ENCODE peak calls at places on chromosomes 4 and X, in four cellular contexts. T is HepG2, U is K562, K is HCT116. D is an unnamed sample.

GRCh38 chr4:95091272-95091671 is 333.5 kb downstream of the BMPR1B start:
- DNase-seq in T (no peak), U (no peak), K (no peak), D (no peak)

GRCh38 chr4:105225500-105225899 is 78.8 kb downstream of the TET2 start:
- DNase-seq in T (no peak), U (no peak), K (no peak), D (no peak)

GRCh38 chrX:118528089-118528753 is 32.6 kb downstream of the DOCK11 start:
- DNase-seq in T (no peak), U (no peak), K (no peak), D (no peak)

GRCh38 chr4:145438298-145438697 is 43.4 kb upstream of the SMAD1 start:
- DNase-seq in T (no peak), U (no peak), K (no peak), D (no peak)

GRCh38 chrX:132532955-132533354 is 44.1 kb upstream of the MBNL3 start:
- DNase-seq in T (peak; percentile 87), U (peak; percentile 1), K (no peak), D (no peak)

GRCh38 chr4:5971077-5971447 is 47.2 kb downstream of the C4orf50 start:
- DNase-seq in T (no peak), U (peak; percentile 10), K (no peak), D (no peak)

GRCh38 chrX:121132675-121133074 is 85.3 kb downstream of the GLUD2 start:
- DNase-seq in T (no peak), U (no peak), K (no peak), D (no peak)

GRCh38 chrX:39854772-39855747 is 242.7 kb downstream of the BCOR start:
- DNase-seq in T (no peak), U (no peak), K (no peak), D (no peak)

GRCh38 chrX:136170109-136170800 is 22.9 kb downstream of the FHL1 start:
- DNase-seq in T (no peak), U (no peak), K (no peak), D (no peak)

GRCh38 chr4:10605056-10605455 is 79.5 kb downstream of the CLNK start:
- DNase-seq in T (no peak), U (no peak), K (no peak), D (no peak)

GRCh38 chr4:85966308-85966882 is 393.5 kb downstream of the MAPK10 start:
- DNase-seq in T (no peak), U (no peak), K (no peak), D (no peak)

GRCh38 chr4:106530816-106531215 is 162.2 kb upstream of the GIMD1 start:
- DNase-seq in T (no peak), U (no peak), K (no peak), D (no peak)

GRCh38 chr4:1644906-1645657 is 39.0 kb downstream of the FAM53A start:
- DNase-seq in T (no peak), U (no peak), K (no peak), D (no peak)

GRCh38 chrX:119067023-119067739 is 5.6 kb upstream of the CT47C1 start:
- DNase-seq in T (peak; percentile 4), U (peak; percentile 62), K (peak; percentile 26), D (peak; percentile 36)

GRCh38 chr4:14695411-14695810 is 306.9 kb upstream of the CPEB2 start:
- DNase-seq in T (no peak), U (no peak), K (no peak), D (no peak)

GRCh38 chr4:52709155-52709554 is 42.1 kb downstream of the ERVMER34-1 start:
- DNase-seq in T (no peak), U (no peak), K (no peak), D (no peak)

GRCh38 chr4:168796362-168797106 is 213.5 kb downstream of the CBR4 start:
- DNase-seq in T (peak; percentile 80), U (no peak), K (peak; percentile 52), D (no peak)

GRCh38 chr4:80529021-80529420 is 193.5 kb downstream of the CFAP299 start:
- DNase-seq in T (no peak), U (no peak), K (no peak), D (no peak)

GRCh38 chrX:23779025-23779424 is 3.9 kb upstream of the SAT1 start:
- DNase-seq in T (no peak), U (no peak), K (no peak), D (no peak)

GRCh38 chr4:53943345-53944085 is 120.9 kb downstream of the CHIC2 start:
- DNase-seq in T (no peak), U (no peak), K (peak; percentile 85), D (peak; percentile 53)

GRCh38 chr4:76246025-76246424 is 5.5 kb upstream of the FAM47E start:
- DNase-seq in T (no peak), U (no peak), K (no peak), D (no peak)

GRCh38 chrX:134554291-134554690 is 94.3 kb downstream of the HPRT1 start:
- DNase-seq in T (no peak), U (no peak), K (no peak), D (no peak)

GRCh38 chr4:126582737-126583136 is 1050.0 kb upstream of the INTU start:
- DNase-seq in T (no peak), U (no peak), K (no peak), D (no peak)

GRCh38 chr4:128565565-128566186 is 243.8 kb upstream of the JADE1 start:
- DNase-seq in T (peak; percentile 51), U (peak; percentile 54), K (peak; percentile 46), D (no peak)

GRCh38 chrX:43386872-43387271 is 269.2 kb upstream of the MAOA start:
- DNase-seq in T (no peak), U (no peak), K (no peak), D (no peak)

GRCh38 chr4:40916880-40917279 is 167.1 kb downstream of the NSUN7 start:
- DNase-seq in T (peak; percentile 27), U (peak; percentile 68), K (peak; percentile 37), D (no peak)

DNA sequence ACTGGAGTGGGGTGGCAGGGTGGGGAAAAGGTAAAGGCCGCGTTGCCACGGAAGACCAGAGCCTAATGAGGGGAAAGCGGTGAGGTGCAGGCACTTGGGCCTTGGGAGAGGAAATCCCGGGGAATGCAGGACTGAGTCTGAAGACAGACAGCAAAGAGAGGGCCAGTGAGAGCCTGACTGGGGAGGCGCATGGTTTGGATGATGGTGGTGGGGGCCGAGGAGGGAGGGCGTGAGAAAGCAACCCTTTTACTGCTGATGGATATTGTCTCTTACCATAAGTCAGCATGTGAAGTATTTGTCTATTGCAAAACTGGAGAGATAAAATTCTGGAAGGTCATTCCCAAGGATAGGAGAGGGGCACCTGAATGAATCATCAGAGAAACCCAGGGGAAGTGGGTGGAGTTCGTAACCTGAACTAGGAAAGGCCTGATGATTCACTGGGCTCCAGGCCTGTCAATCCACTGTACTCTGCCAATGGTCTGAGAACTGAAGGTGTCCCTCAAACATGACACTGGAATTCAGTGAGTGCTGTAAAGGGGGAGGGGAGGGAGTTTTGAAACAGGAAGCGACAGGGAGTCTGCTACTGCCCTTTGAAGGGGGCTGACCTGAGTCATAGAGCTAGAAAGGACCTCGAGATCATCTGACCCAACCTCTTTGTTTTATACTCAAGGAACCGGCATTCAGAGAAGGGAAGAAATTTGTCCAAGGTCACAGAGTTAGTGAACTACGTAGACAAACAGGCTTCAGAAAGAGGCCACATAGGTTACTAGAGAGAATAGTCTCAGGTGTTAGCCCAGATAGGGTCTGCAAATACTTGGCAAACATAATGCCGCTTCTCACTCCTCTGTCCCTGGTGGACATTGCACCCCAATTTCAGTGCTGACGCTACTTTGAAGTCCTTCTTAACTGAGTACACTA is 52.2 kb downstream of the NALF2 start:
- DNase-seq in T (peak; percentile 99), U (peak; percentile 46), K (peak; percentile 84), D (no peak)
- H3K27me3 ChIP-seq in T (no peaks in the 10 kb centered on the region), U (no peaks in the 10 kb centered on the region), K (no peaks in the 10 kb centered on the region), D (no peaks in the 10 kb centered on the region)

DNA sequence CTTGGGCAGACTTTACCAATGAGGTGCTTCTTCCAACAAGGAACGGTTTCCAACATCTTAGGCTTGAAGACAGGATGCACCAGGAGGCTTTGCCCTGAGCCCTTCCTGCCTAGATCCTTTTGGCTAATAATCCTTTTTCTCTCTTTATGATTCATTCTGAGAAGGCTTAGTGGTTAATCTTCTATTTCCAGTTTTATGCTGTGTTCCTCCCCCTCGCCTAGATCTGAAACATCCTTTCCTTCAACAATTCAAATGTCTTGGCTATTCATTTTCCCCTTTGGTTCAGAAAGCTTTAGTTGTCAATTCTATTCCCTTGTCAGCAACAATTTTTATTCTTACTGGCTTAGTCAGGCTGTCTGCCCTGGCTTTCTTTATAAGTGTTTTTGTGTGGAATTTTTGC is 235.1 kb downstream of the SPRY1 start:
- DNase-seq in T (no peak), U (no peak), K (no peak), D (no peak)
- TF ChIP-seq TCF7L2 in T (no peak), U (no peak), K (no peak), D (no peak)

DNA sequence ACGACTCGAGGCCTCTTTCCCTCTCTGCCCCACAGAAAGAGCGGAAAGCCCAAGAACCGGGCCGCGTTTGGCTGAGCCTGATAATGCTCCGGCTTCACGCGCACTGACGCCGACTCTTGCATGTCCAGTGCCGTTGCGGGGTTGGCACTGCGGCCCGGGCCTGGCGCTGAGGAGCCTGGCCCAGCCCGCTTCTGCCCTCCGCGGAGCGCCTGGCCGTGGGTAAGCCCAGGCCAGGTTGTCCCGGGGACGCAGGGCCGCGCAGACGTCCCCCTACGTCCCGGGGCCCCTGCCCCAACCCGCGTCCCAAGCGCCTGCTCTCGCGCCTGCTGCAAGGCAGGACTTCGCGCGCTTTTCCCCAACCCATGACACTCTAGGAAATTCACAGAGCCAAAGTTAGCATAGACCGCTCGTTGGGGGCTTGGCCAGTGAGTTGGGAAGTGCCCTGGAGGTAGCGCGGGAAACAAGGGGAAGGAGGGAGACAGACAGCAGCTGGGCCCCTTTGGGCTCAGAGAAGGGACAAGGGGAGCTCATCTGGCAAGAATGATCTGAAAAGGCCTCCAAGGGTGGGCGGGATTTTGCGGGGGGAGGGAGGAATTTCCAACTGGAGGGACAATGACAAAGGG is 603 bp upstream of the LRPAP1 start:
- DNase-seq in T (no peak), U (no peak), K (no peak), D (no peak)
- H3K4me3 ChIP-seq in T (peak overlapping the region; percentile 90), U (peak overlapping the region; percentile 86), K (peak overlapping the region; percentile 81), D (peak overlapping the region; percentile 69)

DNA sequence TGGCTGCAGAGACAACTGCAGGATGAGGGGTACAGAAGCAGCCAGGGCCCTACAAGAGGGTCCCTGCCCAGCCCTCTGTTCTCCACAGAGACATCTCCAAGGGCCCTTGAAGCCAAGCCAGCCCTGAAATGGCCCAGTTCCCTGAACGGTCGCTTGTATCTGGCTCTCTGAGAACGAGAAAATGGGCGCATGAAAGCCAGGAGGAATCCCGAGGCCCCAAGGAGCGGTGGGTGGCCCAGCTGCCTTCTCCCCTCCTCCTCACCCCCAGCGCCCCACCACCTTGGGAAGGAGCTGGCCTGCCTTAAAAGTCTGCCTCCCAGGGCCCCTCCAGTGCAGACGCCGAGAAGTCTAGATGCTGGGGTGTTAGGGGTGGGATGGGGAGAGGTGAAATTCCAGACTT is 5.7 kb downstream of the ZNF185 start:
- DNase-seq in T (no peak), U (no peak), K (no peak), D (no peak)
- H3K27me3 ChIP-seq in T (no peaks in the 10 kb centered on the region), U (peaks cover 76% of the 10 kb centered on the region), K (no peaks in the 10 kb centered on the region), D (no peaks in the 10 kb centered on the region)

D was measured in Panc1.